ENCODE peak calls at places on chromosomes 6 and 20, in seven cellular contexts. T is ELF-1; E is CD8-positive, alpha-beta T cell; B is stimulated activated naive CD8-positive, alpha-beta T cell treated with anti-CD3 and anti-CD28 coated beads, Interleukin-15, Interleukin-2, amounts not matched to agents 100 U/mL and 50 U/mL, for 24 hours; U is bronchial epithelial cell; J is mucosa of descending colon; R is brain microvascular endothelial cell. L is an unnamed sample.

GRCh38 chr6:139398658-139399057 is 24.2 kb upstream of the CITED2 start:
- DNase-seq in B (no peak), E (no peak), U (no peak), R (no peak), T (no peak), J (no peak), L (no peak)

GRCh38 chr20:45088247-45088646 is 12.7 kb downstream of the KCNS1 start:
- DNase-seq in E (no peak), R (peak; percentile 11), U (peak; percentile 92), B (no peak), J (no peak), T (no peak), L (no peak)

GRCh38 chr6:20600831-20601230 is 66.6 kb downstream of the CDKAL1 start:
- DNase-seq in E (no peak), J (no peak), B (no peak), R (no peak), U (peak; percentile 76), T (no peak), L (no peak)

GRCh38 chr20:1122388-1123315 is 4.2 kb downstream of the PSMF1 start:
- DNase-seq in U (peak; percentile 48), R (peak; percentile 62), J (peak; percentile 78), B (no peak), T (no peak), E (no peak), L (no peak)

GRCh38 chr6:136701011-136701410 is 91.3 kb downstream of the MAP3K5 start:
- DNase-seq in B (no peak), U (no peak), E (no peak), T (no peak), J (no peak), R (no peak), L (no peak)

GRCh38 chr6:93036835-93037234 is 382.5 kb downstream of the EPHA7 start:
- DNase-seq in U (peak; percentile 29), T (peak; percentile 14), E (no peak), B (no peak), J (no peak), R (peak; percentile 9), L (peak; percentile 7)

GRCh38 chr6:36444470-36444869 is 1.7 kb downstream of the KCTD20 start:
- DNase-seq in T (no peak), U (peak; percentile 75), E (no peak), R (peak; percentile 74), B (no peak), J (no peak), L (no peak)

GRCh38 chr6:118651282-118652050 is at the start of gene CEP85L:
- DNase-seq in J (peak; percentile 89), U (peak; percentile 72), B (peak; percentile 94), E (peak; percentile 88), T (peak; percentile 91), R (peak; percentile 77), L (peak; percentile 96)

GRCh38 chr6:130520801-130521200 is 155.0 kb downstream of the TMEM200A start:
- DNase-seq in J (no peak), R (no peak), U (no peak), B (no peak), T (no peak), E (no peak), L (no peak)

GRCh38 chr20:208937-209566 is 18.0 kb upstream of the DEFB129 start:
- DNase-seq in U (peak; percentile 76), E (no peak), J (peak; percentile 22), R (peak; percentile 65), B (no peak), T (no peak), L (peak; percentile 49)

GRCh38 chr6:82750570-82750969 is 315.1 kb downstream of the UBE3D start:
- DNase-seq in E (no peak), T (no peak), J (no peak), R (no peak), U (no peak), B (no peak), L (no peak)

GRCh38 chr20:24813936-24814335 is 135.1 kb upstream of the CST7 start:
- DNase-seq in B (no peak), T (no peak), J (no peak), R (no peak), U (no peak), E (no peak), L (no peak)

GRCh38 chr6:6730831-6731230 is 142.3 kb downstream of the LY86 start:
- DNase-seq in R (peak; percentile 83), T (no peak), E (no peak), J (no peak), B (no peak), U (peak; percentile 85), L (no peak)

GRCh38 chr6:11197175-11197535 is 35.3 kb downstream of the NEDD9 start:
- DNase-seq in B (no peak), E (no peak), R (peak; percentile 82), T (no peak), U (no peak), J (no peak), L (no peak)

GRCh38 chr6:7261030-7261841 is 51.8 kb downstream of the SSR1 start:
- DNase-seq in J (peak; percentile 85), R (peak; percentile 78), T (peak; percentile 99), E (no peak), U (peak; percentile 85), B (peak; percentile 67), L (peak; percentile 86)

GRCh38 chr6:44906761-44907160 is 421.4 kb upstream of the RUNX2 start:
- DNase-seq in R (no peak), U (no peak), T (no peak), J (no peak), B (no peak), E (no peak), L (no peak)

GRCh38 chr20:23546435-23547144 is 21.7 kb downstream of the CST9L start:
- DNase-seq in J (no peak), R (no peak), T (no peak), E (no peak), B (no peak), U (peak; percentile 63), L (no peak)

GRCh38 chr6:44377971-44378370 is 9.5 kb upstream of the CDC5L start:
- DNase-seq in T (no peak), B (no peak), U (peak; percentile 27), J (no peak), E (no peak), R (no peak), L (no peak)

GRCh38 chr20:50558483-50558925 is 48.3 kb downstream of the PTPN1 start:
- DNase-seq in J (no peak), U (peak; percentile 88), B (no peak), E (no peak), R (peak; percentile 87), T (no peak), L (no peak)

GRCh38 chr6:169253745-169254238 is at the start of gene THBS2:
- DNase-seq in T (peak; percentile 56), R (peak; percentile 90), J (peak; percentile 11), U (peak; percentile 44), B (no peak), E (no peak), L (no peak)

GRCh38 chr6:75143186-75143585 is 62.7 kb downstream of the COL12A1 start:
- DNase-seq in T (no peak), R (peak; percentile 81), J (no peak), U (no peak), E (no peak), B (no peak), L (no peak)

GRCh38 chr6:7151381-7151780 is 43.6 kb downstream of the RREB1 start:
- DNase-seq in U (no peak), E (no peak), R (no peak), B (no peak), J (no peak), T (no peak), L (no peak)

GRCh38 chr6:97586344-97586743 is 303.3 kb upstream of the MMS22L start:
- DNase-seq in U (peak; percentile 18), T (peak; percentile 22), E (no peak), R (peak; percentile 3), B (no peak), J (no peak), L (peak; percentile 58)

GRCh38 chr6:154092336-154092962 is 53.4 kb downstream of the OPRM1 start:
- DNase-seq in R (no peak), B (no peak), U (no peak), J (no peak), T (no peak), E (no peak), L (no peak)

GRCh38 chr6:113401231-113401630 is 455.9 kb upstream of the MARCKS start:
- DNase-seq in B (no peak), U (no peak), R (no peak), T (no peak), E (no peak), J (no peak), L (no peak)

GRCh38 chr6:78598966-78599365 is 268.4 kb upstream of the IRAK1BP1 start:
- DNase-seq in E (no peak), R (peak; percentile 91), B (no peak), T (no peak), U (peak; percentile 100), J (no peak), L (no peak)